ENCODE peak calls at places on chromosomes 16 and 17, in seven cellular contexts. One of them, this sample, is unnamed. For H3K4me1, the result is how much of the 10 kb centered on the place peaks cover.

GRCh38 chr17:9356488-9356911 is 219.1 kb downstream of the STX8 start:
- DNase-seq in adipocyte: no peak
- DNase-seq in neural progenitor cell: peak
- DNase-seq in GM23248: no peak
- DNase-seq in transverse colon: no peak
- DNase-seq in keratinocyte: no peak
- DNase-seq in psoas muscle: no peak
- DNase-seq in this sample: no peak

GRCh38 chr16:70520612-70521297 is 2.6 kb downstream of the COG4 start:
- DNase-seq in psoas muscle: no peak
- DNase-seq in adipocyte: peak
- DNase-seq in GM23248: peak
- DNase-seq in transverse colon: no peak
- DNase-seq in neural progenitor cell: no peak
- DNase-seq in keratinocyte: no peak
- DNase-seq in this sample: no peak

GRCh38 chr16:30941600-30942420 is 7.1 kb upstream of the ORAI3 start:
- DNase-seq in psoas muscle: peak
- DNase-seq in neural progenitor cell: peak
- DNase-seq in keratinocyte: no peak
- DNase-seq in transverse colon: peak
- DNase-seq in adipocyte: peak
- DNase-seq in GM23248: peak
- DNase-seq in this sample: peak

GRCh38 chr17:64115871-64116534 is 13.9 kb downstream of the ERN1 start:
- DNase-seq in keratinocyte: peak
- DNase-seq in psoas muscle: no peak
- DNase-seq in transverse colon: no peak
- DNase-seq in adipocyte: peak
- DNase-seq in neural progenitor cell: no peak
- DNase-seq in GM23248: peak
- DNase-seq in this sample: no peak

GRCh38 chr17:51857052-51857593 is 301.4 kb downstream of the CA10 start:
- DNase-seq in transverse colon: no peak
- DNase-seq in GM23248: no peak
- DNase-seq in neural progenitor cell: peak
- DNase-seq in keratinocyte: no peak
- DNase-seq in adipocyte: no peak
- DNase-seq in psoas muscle: no peak
- DNase-seq in this sample: no peak

GRCh38 chr16:53159781-53160436 is 105.1 kb downstream of the CHD9 start:
- DNase-seq in GM23248: peak
- DNase-seq in transverse colon: no peak
- DNase-seq in keratinocyte: no peak
- DNase-seq in adipocyte: peak
- DNase-seq in neural progenitor cell: peak
- DNase-seq in psoas muscle: no peak
- DNase-seq in this sample: peak

GRCh38 chr17:41959336-41960095 is 7.1 kb upstream of the CNP start:
- DNase-seq in adipocyte: peak
- DNase-seq in transverse colon: no peak
- DNase-seq in psoas muscle: no peak
- DNase-seq in neural progenitor cell: peak
- DNase-seq in GM23248: peak
- DNase-seq in keratinocyte: no peak
- DNase-seq in this sample: no peak

GRCh38 chr16:86975445-86975844 is 341.7 kb downstream of the C16orf95 start:
- DNase-seq in adipocyte: peak
- DNase-seq in GM23248: peak
- DNase-seq in psoas muscle: no peak
- DNase-seq in transverse colon: no peak
- DNase-seq in keratinocyte: no peak
- DNase-seq in neural progenitor cell: peak
- DNase-seq in this sample: no peak

GRCh38 chr17:307295-307691 is 45.3 kb downstream of the RPH3AL start:
- DNase-seq in keratinocyte: no peak
- DNase-seq in psoas muscle: no peak
- DNase-seq in GM23248: no peak
- DNase-seq in transverse colon: no peak
- DNase-seq in neural progenitor cell: no peak
- DNase-seq in adipocyte: no peak
- DNase-seq in this sample: no peak

GRCh38 chr16:58020628-58021521 is 4.7 kb upstream of the MMP15 start:
- DNase-seq in neural progenitor cell: peak
- DNase-seq in keratinocyte: no peak
- DNase-seq in psoas muscle: peak
- DNase-seq in transverse colon: peak
- DNase-seq in adipocyte: peak
- DNase-seq in GM23248: peak
- DNase-seq in this sample: peak

GRCh38 chr16:30183961-30184429 is 593 bp downstream of the CORO1A start:
- DNase-seq in keratinocyte: no peak
- DNase-seq in psoas muscle: peak
- DNase-seq in adipocyte: no peak
- DNase-seq in neural progenitor cell: no peak
- DNase-seq in transverse colon: peak
- DNase-seq in GM23248: no peak
- DNase-seq in this sample: peak

GRCh38 chr16:768428-768827 is 7.9 kb downstream of the MSLN start:
- DNase-seq in psoas muscle: no peak
- DNase-seq in adipocyte: no peak
- DNase-seq in keratinocyte: no peak
- DNase-seq in GM23248: no peak
- DNase-seq in transverse colon: no peak
- DNase-seq in neural progenitor cell: no peak
- DNase-seq in this sample: no peak

GRCh38 chr16:50298075-50298460 is 31.7 kb downstream of the ADCY7 start:
- DNase-seq in transverse colon: no peak
- DNase-seq in adipocyte: no peak
- DNase-seq in GM23248: no peak
- DNase-seq in psoas muscle: no peak
- DNase-seq in keratinocyte: no peak
- DNase-seq in neural progenitor cell: no peak
- DNase-seq in this sample: peak
- H3K4me1 ChIP-seq in transverse colon: under half
- H3K4me1 ChIP-seq in adipocyte: under half
- H3K4me1 ChIP-seq in GM23248: under half
- H3K4me1 ChIP-seq in psoas muscle: under half
- H3K4me1 ChIP-seq in keratinocyte: under half
- H3K4me1 ChIP-seq in neural progenitor cell: under half
- H3K4me1 ChIP-seq in this sample: under half

DNA sequence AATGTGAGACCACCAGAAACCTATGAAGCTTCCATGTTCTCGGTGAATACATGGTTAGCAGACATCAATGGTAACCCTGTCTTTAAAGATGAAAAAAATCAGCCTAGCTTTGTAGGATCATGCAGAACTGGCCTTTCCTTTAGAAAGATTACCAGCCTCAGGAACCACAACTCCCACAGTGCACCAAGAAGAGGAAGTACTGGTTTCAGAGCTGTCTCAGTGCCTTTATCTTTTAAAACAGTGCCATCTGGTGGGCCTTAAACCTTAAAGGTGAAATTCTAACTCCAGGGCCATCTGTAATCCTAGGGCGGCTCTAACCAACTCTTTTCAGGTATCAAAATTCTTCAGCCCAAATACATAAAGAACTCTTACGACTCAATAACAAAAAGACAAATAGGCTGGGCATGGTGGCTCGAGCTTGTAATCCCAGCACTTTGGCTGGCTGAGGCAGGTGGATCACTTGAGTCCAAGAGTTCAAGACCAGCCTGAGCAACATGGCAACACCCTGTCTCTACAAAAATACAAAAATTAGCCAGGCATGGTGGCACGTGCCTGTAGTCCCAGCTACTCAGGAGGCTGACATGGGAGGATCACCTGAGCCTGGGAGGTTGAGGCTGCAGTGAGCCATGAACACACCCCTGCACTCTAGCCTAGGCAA is 5.4 kb downstream of the ATPAF2 start:
- DNase-seq in adipocyte: peak
- DNase-seq in transverse colon: peak
- DNase-seq in GM23248: peak
- DNase-seq in neural progenitor cell: peak
- DNase-seq in psoas muscle: no peak
- DNase-seq in keratinocyte: peak
- DNase-seq in this sample: no peak
- H3K4me1 ChIP-seq in adipocyte: under half
- H3K4me1 ChIP-seq in transverse colon: under half
- H3K4me1 ChIP-seq in GM23248: under half
- H3K4me1 ChIP-seq in neural progenitor cell: under half
- H3K4me1 ChIP-seq in psoas muscle: under half
- H3K4me1 ChIP-seq in keratinocyte: under half
- H3K4me1 ChIP-seq in this sample: under half

GRCh38 chr17:19487009-19487600 is 46.5 kb upstream of the SLC47A1 start:
- DNase-seq in GM23248: no peak
- DNase-seq in neural progenitor cell: no peak
- DNase-seq in adipocyte: no peak
- DNase-seq in psoas muscle: peak
- DNase-seq in transverse colon: no peak
- DNase-seq in keratinocyte: no peak
- DNase-seq in this sample: no peak

GRCh38 chr17:19486351-19487008 is 47.2 kb upstream of the SLC47A1 start:
- DNase-seq in transverse colon: no peak
- DNase-seq in psoas muscle: no peak
- DNase-seq in adipocyte: no peak
- DNase-seq in GM23248: no peak
- DNase-seq in keratinocyte: no peak
- DNase-seq in neural progenitor cell: no peak
- DNase-seq in this sample: no peak

GRCh38 chr17:19485800-19486340 is 47.8 kb upstream of the SLC47A1 start:
- DNase-seq in transverse colon: no peak
- DNase-seq in psoas muscle: no peak
- DNase-seq in neural progenitor cell: no peak
- DNase-seq in adipocyte: no peak
- DNase-seq in GM23248: no peak
- DNase-seq in keratinocyte: no peak
- DNase-seq in this sample: no peak

DNA sequence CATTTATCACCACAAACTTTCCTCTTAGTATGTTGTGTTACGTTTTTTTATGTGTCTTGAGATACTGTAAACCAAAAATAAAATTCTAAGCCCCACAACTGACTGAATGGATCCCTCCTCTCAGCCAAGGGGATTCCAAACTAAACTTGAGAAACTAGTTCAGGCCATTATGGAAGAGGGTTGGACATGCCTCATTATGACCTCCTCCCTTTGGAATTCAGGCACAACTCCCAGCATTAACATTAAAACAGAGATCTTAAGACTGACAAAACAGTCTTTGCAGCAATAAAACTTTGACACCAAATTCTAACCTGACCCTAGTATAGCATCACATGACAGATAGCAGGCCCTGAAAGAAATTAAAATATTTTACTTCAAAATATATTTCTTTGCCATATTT is 51.1 kb upstream of the SLC47A1 start:
- DNase-seq in psoas muscle: no peak
- DNase-seq in adipocyte: peak
- DNase-seq in keratinocyte: no peak
- DNase-seq in GM23248: peak
- DNase-seq in transverse colon: no peak
- DNase-seq in neural progenitor cell: no peak
- DNase-seq in this sample: no peak
- H3K4me1 ChIP-seq in psoas muscle: under half
- H3K4me1 ChIP-seq in adipocyte: under half
- H3K4me1 ChIP-seq in keratinocyte: under half
- H3K4me1 ChIP-seq in GM23248: under half
- H3K4me1 ChIP-seq in transverse colon: under half
- H3K4me1 ChIP-seq in neural progenitor cell: under half
- H3K4me1 ChIP-seq in this sample: under half

GRCh38 chr17:40311575-40311974 is 2.6 kb downstream of the RARA start:
- DNase-seq in psoas muscle: peak
- DNase-seq in adipocyte: peak
- DNase-seq in neural progenitor cell: no peak
- DNase-seq in GM23248: peak
- DNase-seq in transverse colon: peak
- DNase-seq in keratinocyte: peak
- DNase-seq in this sample: peak
- H3K4me1 ChIP-seq in psoas muscle: half or more
- H3K4me1 ChIP-seq in adipocyte: half or more
- H3K4me1 ChIP-seq in neural progenitor cell: half or more
- H3K4me1 ChIP-seq in GM23248: half or more
- H3K4me1 ChIP-seq in transverse colon: half or more
- H3K4me1 ChIP-seq in keratinocyte: half or more
- H3K4me1 ChIP-seq in this sample: half or more

DNA sequence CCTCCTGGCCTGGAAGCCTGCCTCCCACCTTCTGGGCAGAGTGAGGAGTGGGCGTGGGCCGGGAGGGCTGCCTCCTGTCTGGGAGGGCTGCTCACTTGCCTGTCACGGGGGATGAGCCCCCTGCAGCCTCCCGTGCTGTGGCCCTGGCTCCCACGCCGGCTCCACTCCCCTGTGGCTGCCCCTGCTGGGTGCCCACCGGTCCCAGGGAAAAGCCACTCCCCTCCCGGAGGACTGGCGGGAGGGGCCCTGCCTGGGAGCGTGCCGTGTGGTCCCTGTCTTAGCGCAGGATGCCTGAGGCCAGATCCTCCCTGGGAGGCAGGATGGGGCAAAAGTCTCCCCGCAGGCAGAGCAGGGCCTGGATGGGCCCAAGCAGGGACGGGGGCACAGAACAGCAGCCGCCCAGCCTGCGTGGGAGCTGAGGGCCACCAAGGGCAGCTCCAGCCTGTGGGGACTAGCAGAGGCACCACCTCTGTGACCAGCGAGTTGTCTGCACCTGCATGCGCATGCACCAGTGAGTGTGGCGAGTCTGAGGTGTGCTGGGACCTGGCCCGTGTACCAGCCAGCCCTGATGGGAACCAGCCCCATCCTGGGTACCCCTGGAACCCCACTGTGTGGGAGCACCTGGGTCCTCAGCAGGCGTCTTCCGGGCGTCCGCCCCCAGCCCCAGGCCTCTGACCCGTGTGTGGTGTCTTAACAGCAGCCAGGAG is 339.9 kb downstream of the SEC14L1 start:
- DNase-seq in adipocyte: no peak
- DNase-seq in transverse colon: no peak
- DNase-seq in neural progenitor cell: peak
- DNase-seq in psoas muscle: no peak
- DNase-seq in keratinocyte: no peak
- DNase-seq in GM23248: no peak
- DNase-seq in this sample: no peak
- H3K4me1 ChIP-seq in adipocyte: under half
- H3K4me1 ChIP-seq in transverse colon: half or more
- H3K4me1 ChIP-seq in neural progenitor cell: under half
- H3K4me1 ChIP-seq in psoas muscle: under half
- H3K4me1 ChIP-seq in keratinocyte: under half
- H3K4me1 ChIP-seq in GM23248: under half
- H3K4me1 ChIP-seq in this sample: under half

This sample was measured in mucosa of descending colon.